ENCODE peak calls at places on chromosome 1, in five cellular contexts. One of them, this sample, is unnamed.

GRCh38 chr1:115712911-115713609 is 55.5 kb downstream of the CASQ2 start:
- DNase-seq in heart left ventricle: no peak
- DNase-seq in HFF-Myc: no peak
- DNase-seq in lower leg skin: no peak
- DNase-seq in neuronal stem cell: no peak
- DNase-seq in this sample: no peak

GRCh38 chr1:5108740-5109139 is 454.3 kb downstream of the AJAP1 start:
- DNase-seq in heart left ventricle: no peak
- DNase-seq in HFF-Myc: no peak
- DNase-seq in lower leg skin: no peak
- DNase-seq in neuronal stem cell: no peak
- DNase-seq in this sample: no peak

GRCh38 chr1:97533358-97533757 is 387.5 kb downstream of the DPYD start:
- DNase-seq in heart left ventricle: no peak
- DNase-seq in HFF-Myc: no peak
- DNase-seq in lower leg skin: no peak
- DNase-seq in neuronal stem cell: no peak
- DNase-seq in this sample: no peak

GRCh38 chr1:63824386-63824898 is 50.6 kb downstream of the ROR1 start:
- DNase-seq in heart left ventricle: no peak
- DNase-seq in HFF-Myc: no peak
- DNase-seq in lower leg skin: no peak
- DNase-seq in neuronal stem cell: no peak
- DNase-seq in this sample: no peak

GRCh38 chr1:47434051-47434842 is 3.6 kb upstream of the FOXD2 start:
- DNase-seq in heart left ventricle: peak; percentile 39
- DNase-seq in HFF-Myc: no peak
- DNase-seq in lower leg skin: peak; percentile 92
- DNase-seq in neuronal stem cell: no peak
- DNase-seq in this sample: no peak

GRCh38 chr1:3707298-3707938 is 44.8 kb upstream of the CCDC27 start:
- DNase-seq in heart left ventricle: no peak
- DNase-seq in HFF-Myc: no peak
- DNase-seq in lower leg skin: no peak
- DNase-seq in neuronal stem cell: no peak
- DNase-seq in this sample: no peak

GRCh38 chr1:86062458-86062857 is 94.1 kb downstream of the COL24A1 start:
- DNase-seq in heart left ventricle: no peak
- DNase-seq in HFF-Myc: no peak
- DNase-seq in lower leg skin: no peak
- DNase-seq in neuronal stem cell: no peak
- DNase-seq in this sample: no peak

GRCh38 chr1:116911779-116912469 is 2.2 kb downstream of the PTGFRN start:
- DNase-seq in heart left ventricle: no peak
- DNase-seq in HFF-Myc: no peak
- DNase-seq in lower leg skin: peak; percentile 31
- DNase-seq in neuronal stem cell: no peak
- DNase-seq in this sample: no peak

GRCh38 chr1:238485062-238485905 is 594.6 kb upstream of the ZP4 start:
- DNase-seq in heart left ventricle: no peak
- DNase-seq in HFF-Myc: peak; percentile 0
- DNase-seq in lower leg skin: no peak
- DNase-seq in neuronal stem cell: no peak
- DNase-seq in this sample: no peak

GRCh38 chr1:46412853-46413595 is 18.9 kb downstream of the FAAH start:
- DNase-seq in heart left ventricle: no peak
- DNase-seq in HFF-Myc: no peak
- DNase-seq in lower leg skin: no peak
- DNase-seq in neuronal stem cell: no peak
- DNase-seq in this sample: no peak

GRCh38 chr1:44557756-44558155 is 116.5 kb downstream of the TMEM53 start:
- DNase-seq in heart left ventricle: no peak
- DNase-seq in HFF-Myc: no peak
- DNase-seq in lower leg skin: no peak
- DNase-seq in neuronal stem cell: no peak
- DNase-seq in this sample: no peak

GRCh38 chr1:6996371-6996770 is 211.1 kb downstream of the CAMTA1 start:
- DNase-seq in heart left ventricle: no peak
- DNase-seq in HFF-Myc: no peak
- DNase-seq in lower leg skin: no peak
- DNase-seq in neuronal stem cell: no peak
- DNase-seq in this sample: no peak

GRCh38 chr1:153670859-153671622 is at the start of gene ILF2:
- DNase-seq in heart left ventricle: peak; percentile 98
- DNase-seq in HFF-Myc: peak; percentile 100
- DNase-seq in lower leg skin: peak; percentile 100
- DNase-seq in neuronal stem cell: peak; percentile 100
- DNase-seq in this sample: peak; percentile 99

GRCh38 chr1:246930830-246931548 is 759 bp downstream of the AHCTF1 start:
- DNase-seq in heart left ventricle: peak; percentile 62
- DNase-seq in HFF-Myc: no peak
- DNase-seq in lower leg skin: peak; percentile 92
- DNase-seq in neuronal stem cell: peak; percentile 30
- DNase-seq in this sample: no peak

GRCh38 chr1:156106624-156107488 is 7.7 kb upstream of the LMNA start:
- DNase-seq in heart left ventricle: no peak
- DNase-seq in HFF-Myc: no peak
- DNase-seq in lower leg skin: no peak
- DNase-seq in neuronal stem cell: no peak
- DNase-seq in this sample: no peak

GRCh38 chr1:209659909-209660308 is 7.7 kb upstream of the LAMB3 start:
- DNase-seq in heart left ventricle: no peak
- DNase-seq in HFF-Myc: no peak
- DNase-seq in lower leg skin: no peak
- DNase-seq in neuronal stem cell: no peak
- DNase-seq in this sample: peak; percentile 91

GRCh38 chr1:76547916-76548315 is 319.4 kb upstream of the ST6GALNAC5 start:
- DNase-seq in heart left ventricle: no peak
- DNase-seq in HFF-Myc: no peak
- DNase-seq in lower leg skin: no peak
- DNase-seq in neuronal stem cell: no peak
- DNase-seq in this sample: no peak

GRCh38 chr1:227899820-227900449 is 47.8 kb downstream of the WNT9A start:
- DNase-seq in heart left ventricle: peak; percentile 12
- DNase-seq in HFF-Myc: no peak
- DNase-seq in lower leg skin: peak; percentile 80
- DNase-seq in neuronal stem cell: no peak
- DNase-seq in this sample: no peak

GRCh38 chr1:218925777-218926176 is 247.9 kb upstream of the LYPLAL1 start:
- DNase-seq in heart left ventricle: no peak
- DNase-seq in HFF-Myc: no peak
- DNase-seq in lower leg skin: no peak
- DNase-seq in neuronal stem cell: peak; percentile 43
- DNase-seq in this sample: no peak

GRCh38 chr1:97101523-97101922 is 379.9 kb downstream of the PTBP2 start:
- DNase-seq in heart left ventricle: no peak
- DNase-seq in HFF-Myc: no peak
- DNase-seq in lower leg skin: no peak
- DNase-seq in neuronal stem cell: no peak
- DNase-seq in this sample: no peak

GRCh38 chr1:43600033-43601020 is 49.6 kb upstream of the KDM4A start:
- DNase-seq in heart left ventricle: no peak
- DNase-seq in HFF-Myc: no peak
- DNase-seq in lower leg skin: no peak
- DNase-seq in neuronal stem cell: no peak
- DNase-seq in this sample: no peak

GRCh38 chr1:56413671-56414199 is 165.6 kb downstream of the PLPP3 start:
- DNase-seq in heart left ventricle: no peak
- DNase-seq in HFF-Myc: no peak
- DNase-seq in lower leg skin: no peak
- DNase-seq in neuronal stem cell: no peak
- DNase-seq in this sample: no peak

GRCh38 chr1:33329600-33330305 is 8.9 kb upstream of the A3GALT2 start:
- DNase-seq in heart left ventricle: no peak
- DNase-seq in HFF-Myc: no peak
- DNase-seq in lower leg skin: peak; percentile 58
- DNase-seq in neuronal stem cell: no peak
- DNase-seq in this sample: no peak

GRCh38 chr1:208880433-208881100 is 636.4 kb upstream of the PLXNA2 start:
- DNase-seq in heart left ventricle: no peak
- DNase-seq in HFF-Myc: no peak
- DNase-seq in lower leg skin: no peak
- DNase-seq in neuronal stem cell: no peak
- DNase-seq in this sample: no peak

GRCh38 chr1:31957701-31958674 is 19.8 kb upstream of the PTP4A2 start:
- DNase-seq in heart left ventricle: peak; percentile 36
- DNase-seq in HFF-Myc: no peak
- DNase-seq in lower leg skin: no peak
- DNase-seq in neuronal stem cell: no peak
- DNase-seq in this sample: no peak

GRCh38 chr1:162023547-162024501 is at the start of gene OLFML2B:
- DNase-seq in heart left ventricle: peak; percentile 78
- DNase-seq in HFF-Myc: peak; percentile 63
- DNase-seq in lower leg skin: peak; percentile 94
- DNase-seq in neuronal stem cell: peak; percentile 73
- DNase-seq in this sample: peak; percentile 71

GRCh38 chr1:39196244-39197215 is 8.0 kb upstream of the MACF1 start:
- DNase-seq in heart left ventricle: no peak
- DNase-seq in HFF-Myc: no peak
- DNase-seq in lower leg skin: no peak
- DNase-seq in neuronal stem cell: no peak
- DNase-seq in this sample: no peak

GRCh38 chr1:244100691-244101453 is 49.8 kb downstream of the ZBTB18 start:
- DNase-seq in heart left ventricle: no peak
- DNase-seq in HFF-Myc: no peak
- DNase-seq in lower leg skin: no peak
- DNase-seq in neuronal stem cell: no peak
- DNase-seq in this sample: no peak

GRCh38 chr1:233240839-233241682 is 54.5 kb downstream of the PCNX2 start:
- DNase-seq in heart left ventricle: peak; percentile 56
- DNase-seq in HFF-Myc: no peak
- DNase-seq in lower leg skin: peak; percentile 86
- DNase-seq in neuronal stem cell: peak; percentile 26
- DNase-seq in this sample: no peak

GRCh38 chr1:174818951-174819350 is 180.8 kb upstream of the CACYBP start:
- DNase-seq in heart left ventricle: peak; percentile 51
- DNase-seq in HFF-Myc: no peak
- DNase-seq in lower leg skin: no peak
- DNase-seq in neuronal stem cell: no peak
- DNase-seq in this sample: no peak

GRCh38 chr1:16209132-16209846 is 3.2 kb downstream of the ARHGEF19 start:
- DNase-seq in heart left ventricle: no peak
- DNase-seq in HFF-Myc: no peak
- DNase-seq in lower leg skin: no peak
- DNase-seq in neuronal stem cell: no peak
- DNase-seq in this sample: no peak

GRCh38 chr1:16206547-16207317 is 5.7 kb downstream of the ARHGEF19 start:
- DNase-seq in heart left ventricle: peak; percentile 97
- DNase-seq in HFF-Myc: peak; percentile 95
- DNase-seq in lower leg skin: peak; percentile 99
- DNase-seq in neuronal stem cell: peak; percentile 97
- DNase-seq in this sample: peak; percentile 64

GRCh38 chr1:16205891-16206546 is 6.4 kb downstream of the ARHGEF19 start:
- DNase-seq in heart left ventricle: no peak
- DNase-seq in HFF-Myc: no peak
- DNase-seq in lower leg skin: no peak
- DNase-seq in neuronal stem cell: no peak
- DNase-seq in this sample: no peak

GRCh38 chr1:16208270-16208987 is 4.0 kb downstream of the ARHGEF19 start:
- DNase-seq in heart left ventricle: no peak
- DNase-seq in HFF-Myc: no peak
- DNase-seq in lower leg skin: no peak
- DNase-seq in neuronal stem cell: no peak
- DNase-seq in this sample: no peak

DNA sequence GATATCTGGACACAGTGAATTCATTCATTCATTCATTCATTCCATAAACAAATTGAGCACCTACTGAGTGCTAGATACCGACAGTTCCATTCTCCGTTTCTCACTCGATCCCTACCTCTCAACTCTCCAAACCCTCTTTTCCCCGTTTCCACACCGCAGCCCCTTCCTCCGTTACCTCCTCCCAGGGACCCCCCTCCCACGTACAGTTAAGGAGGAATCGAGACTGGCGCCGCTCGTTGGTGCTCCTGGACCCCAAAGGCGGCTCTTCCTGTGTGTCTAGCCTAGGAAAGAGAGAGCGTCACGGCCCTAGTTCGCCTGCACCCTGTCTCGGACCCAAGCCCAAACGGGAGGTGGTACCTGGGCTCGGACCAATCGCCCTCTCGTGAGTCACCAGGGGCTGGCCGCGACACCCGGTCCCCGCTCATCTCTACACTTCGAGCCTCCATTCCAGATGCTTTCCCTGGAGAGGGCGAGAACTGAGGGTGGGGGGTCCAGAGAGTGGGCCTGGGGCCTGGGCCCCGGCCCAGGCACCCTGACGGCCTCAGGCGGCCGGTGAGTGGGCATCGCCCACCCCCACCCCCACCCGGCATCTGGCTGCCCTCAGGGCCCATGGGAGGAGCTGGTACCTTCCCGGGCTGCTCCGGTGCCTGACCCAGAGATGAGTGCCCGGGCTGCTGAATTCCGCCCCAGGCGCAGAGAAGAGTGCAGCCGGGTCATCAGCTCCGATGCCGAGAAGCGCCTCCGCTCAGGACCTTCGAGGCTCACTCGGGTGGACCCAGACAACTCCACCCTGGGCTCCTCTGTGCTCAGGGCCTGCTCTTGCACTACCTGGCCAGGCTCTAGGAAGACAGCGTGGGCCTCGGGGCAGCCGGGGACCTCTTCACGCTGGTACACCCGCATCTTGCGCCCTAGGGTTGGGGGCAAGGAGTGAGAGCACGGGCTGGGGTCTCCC is 4.9 kb downstream of the ARHGEF19 start:
- DNase-seq in heart left ventricle: no peak
- DNase-seq in HFF-Myc: no peak
- DNase-seq in lower leg skin: no peak
- DNase-seq in neuronal stem cell: no peak
- DNase-seq in this sample: no peak
- H3K4me3 ChIP-seq in heart left ventricle: peak overlapping the region; percentile 64
- H3K4me3 ChIP-seq in HFF-Myc: peak overlapping the region; percentile 42
- H3K4me3 ChIP-seq in lower leg skin: peak overlapping the region; percentile 4
- H3K4me3 ChIP-seq in neuronal stem cell: peak overlapping the region; percentile 46
- H3K4me3 ChIP-seq in this sample: peak overlapping the region; percentile 55

DNA sequence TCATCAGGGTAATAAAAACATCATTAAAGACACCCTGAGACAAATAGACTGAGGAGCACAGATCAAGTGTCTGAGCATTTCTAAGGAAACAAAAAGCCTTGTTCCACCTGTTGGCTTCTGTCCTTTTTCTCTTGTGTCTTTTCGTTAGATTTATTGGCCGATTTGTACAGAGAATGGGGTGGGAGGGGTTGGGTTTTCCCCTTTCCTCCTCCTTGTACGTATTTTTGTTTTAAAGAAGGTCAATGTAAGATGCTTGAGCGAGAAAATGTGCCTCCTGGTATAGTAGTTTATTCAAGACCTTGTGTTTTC is 1.2 kb downstream of the BCL9 start:
- DNase-seq in heart left ventricle: no peak
- DNase-seq in HFF-Myc: no peak
- DNase-seq in lower leg skin: no peak
- DNase-seq in neuronal stem cell: no peak
- DNase-seq in this sample: no peak
- H3K4me3 ChIP-seq in heart left ventricle: peak overlapping the region; percentile 84
- H3K4me3 ChIP-seq in HFF-Myc: peak overlapping the region; percentile 62
- H3K4me3 ChIP-seq in lower leg skin: no peak overlapping the region
- H3K4me3 ChIP-seq in neuronal stem cell: peak overlapping the region; percentile 81
- H3K4me3 ChIP-seq in this sample: peak overlapping the region; percentile 73

GRCh38 chr1:226429868-226430715 is 22.2 kb upstream of the PARP1 start:
- DNase-seq in heart left ventricle: no peak
- DNase-seq in HFF-Myc: no peak
- DNase-seq in lower leg skin: peak; percentile 77
- DNase-seq in neuronal stem cell: no peak
- DNase-seq in this sample: no peak
- H3K4me3 ChIP-seq in heart left ventricle: no peak overlapping the region
- H3K4me3 ChIP-seq in HFF-Myc: no peak overlapping the region
- H3K4me3 ChIP-seq in lower leg skin: no peak overlapping the region
- H3K4me3 ChIP-seq in neuronal stem cell: no peak overlapping the region
- H3K4me3 ChIP-seq in this sample: no peak overlapping the region

GRCh38 chr1:110011527-110012041 is 22.8 kb upstream of the STRIP1 start:
- DNase-seq in heart left ventricle: no peak
- DNase-seq in HFF-Myc: no peak
- DNase-seq in lower leg skin: no peak
- DNase-seq in neuronal stem cell: no peak
- DNase-seq in this sample: no peak
- H3K4me3 ChIP-seq in heart left ventricle: no peak overlapping the region
- H3K4me3 ChIP-seq in HFF-Myc: no peak overlapping the region
- H3K4me3 ChIP-seq in lower leg skin: no peak overlapping the region
- H3K4me3 ChIP-seq in neuronal stem cell: no peak overlapping the region
- H3K4me3 ChIP-seq in this sample: no peak overlapping the region

This sample was measured in epithelial cell of proximal tubule.